ENCODE peak calls at places on chromosomes 1 and 21, in four cellular contexts. One of them, this sample, is unnamed.

GRCh38 chr1:247373721-247374141 is 42.1 kb upstream of the ZNF496 start:
- DNase-seq in HFFc6: no peak
- DNase-seq in stimulated activated CD8-positive, alpha-beta memory T cell treated with anti-CD3 and anti-CD28 coated beads, Interleukin-4, amount 100 ng/mL, for 4 hours: peak; percentile 12
- DNase-seq in iPS-NIHi11: peak; percentile 34
- DNase-seq in this sample: peak; percentile 34

GRCh38 chr21:37281993-37282392 is 14.9 kb upstream of the VPS26C start:
- DNase-seq in HFFc6: no peak
- DNase-seq in iPS-NIHi11: no peak
- DNase-seq in stimulated activated CD8-positive, alpha-beta memory T cell treated with anti-CD3 and anti-CD28 coated beads, Interleukin-4, amount 100 ng/mL, for 4 hours: no peak
- DNase-seq in this sample: peak; percentile 65

GRCh38 chr21:32705139-32705538 is 22.7 kb downstream of the SYNJ1 start:
- DNase-seq in HFFc6: no peak
- DNase-seq in stimulated activated CD8-positive, alpha-beta memory T cell treated with anti-CD3 and anti-CD28 coated beads, Interleukin-4, amount 100 ng/mL, for 4 hours: no peak
- DNase-seq in iPS-NIHi11: no peak
- DNase-seq in this sample: no peak

GRCh38 chr1:178341218-178341956 is 155.4 kb downstream of the CLEC20A start:
- DNase-seq in HFFc6: peak; percentile 67
- DNase-seq in stimulated activated CD8-positive, alpha-beta memory T cell treated with anti-CD3 and anti-CD28 coated beads, Interleukin-4, amount 100 ng/mL, for 4 hours: no peak
- DNase-seq in iPS-NIHi11: peak; percentile 84
- DNase-seq in this sample: peak; percentile 69

GRCh38 chr1:73564294-73564693 is 633.7 kb downstream of the LRRIQ3 start:
- DNase-seq in stimulated activated CD8-positive, alpha-beta memory T cell treated with anti-CD3 and anti-CD28 coated beads, Interleukin-4, amount 100 ng/mL, for 4 hours: no peak
- DNase-seq in iPS-NIHi11: no peak
- DNase-seq in HFFc6: no peak
- DNase-seq in this sample: no peak

GRCh38 chr1:39933956-39934941 is 20.7 kb upstream of the MFSD2A start:
- DNase-seq in iPS-NIHi11: no peak
- DNase-seq in HFFc6: peak; percentile 85
- DNase-seq in stimulated activated CD8-positive, alpha-beta memory T cell treated with anti-CD3 and anti-CD28 coated beads, Interleukin-4, amount 100 ng/mL, for 4 hours: no peak
- DNase-seq in this sample: no peak

GRCh38 chr1:178532392-178532791 is 19.5 kb downstream of the TEX35 start:
- DNase-seq in stimulated activated CD8-positive, alpha-beta memory T cell treated with anti-CD3 and anti-CD28 coated beads, Interleukin-4, amount 100 ng/mL, for 4 hours: peak; percentile 44
- DNase-seq in iPS-NIHi11: peak; percentile 90
- DNase-seq in HFFc6: peak; percentile 54
- DNase-seq in this sample: peak; percentile 72

GRCh38 chr1:212162635-212163034 is 122.6 kb upstream of the PPP2R5A start:
- DNase-seq in iPS-NIHi11: no peak
- DNase-seq in stimulated activated CD8-positive, alpha-beta memory T cell treated with anti-CD3 and anti-CD28 coated beads, Interleukin-4, amount 100 ng/mL, for 4 hours: peak; percentile 2
- DNase-seq in HFFc6: peak; percentile 30
- DNase-seq in this sample: peak; percentile 5

GRCh38 chr1:17207966-17208418 is 3.1 kb downstream of the PADI1 start:
- DNase-seq in iPS-NIHi11: peak; percentile 44
- DNase-seq in stimulated activated CD8-positive, alpha-beta memory T cell treated with anti-CD3 and anti-CD28 coated beads, Interleukin-4, amount 100 ng/mL, for 4 hours: peak; percentile 36
- DNase-seq in HFFc6: peak; percentile 76
- DNase-seq in this sample: peak; percentile 83

GRCh38 chr1:156475568-156476500 is 24.7 kb downstream of the MEF2D start:
- DNase-seq in stimulated activated CD8-positive, alpha-beta memory T cell treated with anti-CD3 and anti-CD28 coated beads, Interleukin-4, amount 100 ng/mL, for 4 hours: no peak
- DNase-seq in iPS-NIHi11: no peak
- DNase-seq in HFFc6: peak; percentile 80
- DNase-seq in this sample: no peak

GRCh38 chr1:2840036-2840809 is 38.7 kb upstream of the TTC34 start:
- DNase-seq in iPS-NIHi11: no peak
- DNase-seq in HFFc6: no peak
- DNase-seq in stimulated activated CD8-positive, alpha-beta memory T cell treated with anti-CD3 and anti-CD28 coated beads, Interleukin-4, amount 100 ng/mL, for 4 hours: peak; percentile 12
- DNase-seq in this sample: no peak

GRCh38 chr1:93180723-93181613 is at the start of gene CCDC18:
- DNase-seq in stimulated activated CD8-positive, alpha-beta memory T cell treated with anti-CD3 and anti-CD28 coated beads, Interleukin-4, amount 100 ng/mL, for 4 hours: peak; percentile 23
- DNase-seq in HFFc6: peak; percentile 58
- DNase-seq in iPS-NIHi11: peak; percentile 23
- DNase-seq in this sample: peak; percentile 40

GRCh38 chr1:204435886-204436271 is 24.3 kb upstream of the PPP1R15B start:
- DNase-seq in stimulated activated CD8-positive, alpha-beta memory T cell treated with anti-CD3 and anti-CD28 coated beads, Interleukin-4, amount 100 ng/mL, for 4 hours: no peak
- DNase-seq in iPS-NIHi11: no peak
- DNase-seq in HFFc6: no peak
- DNase-seq in this sample: no peak

This sample was measured in SW480.